ENCODE peak calls at places on chromosomes 4 and X, in nine cellular contexts. C, T, A, Z, N, F, K, P and V are unnamed samples. For H3K9me3, the result is how much of the 10 kb centered on the place peaks cover.

GRCh38 chrX:11113731-11114130 is 2.6 kb downstream of the HCCS start:
- DNase-seq in Z (no peak), C (no peak), P (no peak), F (no peak), T (no peak), A (no peak), N (peak), K (no peak), V (no peak)

GRCh38 chr4:22676058-22676457 is 16.7 kb upstream of the GBA3 start:
- DNase-seq in F (no peak), A (no peak), N (no peak), C (no peak), K (no peak), P (no peak), T (no peak), Z (no peak), V (no peak)

GRCh38 chrX:115559672-115560071 is 1.3 kb upstream of the PLS3 start:
- DNase-seq in A (no peak), C (no peak), Z (no peak), K (no peak), F (no peak), T (no peak), N (no peak), P (peak), V (no peak)

GRCh38 chrX:68175569-68175968 is 257.7 kb downstream of the OPHN1 start:
- DNase-seq in A (peak), Z (no peak), K (no peak), F (no peak), P (no peak), T (no peak), C (no peak), N (peak), V (no peak)

GRCh38 chr4:84166486-84166885 is 332.6 kb downstream of the NKX6-1 start:
- DNase-seq in C (no peak), Z (no peak), F (no peak), T (no peak), A (no peak), N (no peak), K (no peak), P (no peak), V (no peak)

GRCh38 chr4:22959483-22959882 is 266.7 kb downstream of the GBA3 start:
- DNase-seq in P (no peak), F (no peak), T (no peak), Z (no peak), A (no peak), K (no peak), N (no peak), C (no peak), V (no peak)

GRCh38 chrX:102835504-102836146 is 101.4 kb upstream of the RAB40AL start:
- DNase-seq in Z (peak), A (no peak), K (no peak), N (peak), C (no peak), F (no peak), P (peak), T (no peak), V (no peak)

GRCh38 chr4:113636438-113636818 is 125.1 kb downstream of the CAMK2D start:
- DNase-seq in Z (no peak), P (no peak), T (no peak), F (no peak), K (no peak), A (no peak), C (no peak), N (no peak), V (no peak)

GRCh38 chr4:22471419-22471818 is 44.4 kb downstream of the ADGRA3 start:
- DNase-seq in A (no peak), N (no peak), F (no peak), T (no peak), C (no peak), P (no peak), Z (no peak), K (no peak), V (no peak)

GRCh38 chrX:47247999-47248320 is 15.2 kb downstream of the USP11 start:
- DNase-seq in F (no peak), Z (no peak), T (no peak), C (no peak), N (no peak), A (no peak), P (no peak), K (no peak), V (no peak)

GRCh38 chr4:122755675-122756074 is 23.2 kb downstream of the BBS12 start:
- DNase-seq in T (no peak), A (no peak), C (no peak), F (no peak), K (no peak), N (no peak), Z (no peak), P (no peak), V (no peak)

GRCh38 chr4:98919996-98920395 is 8.9 kb downstream of the EIF4E start:
- DNase-seq in A (no peak), Z (no peak), T (no peak), C (no peak), N (peak), F (no peak), K (no peak), P (no peak), V (no peak)

GRCh38 chrX:73127700-73128241 is 48.5 kb upstream of the PABPC1L2A start:
- DNase-seq in Z (peak), F (no peak), T (no peak), C (no peak), N (no peak), P (peak), K (no peak), A (no peak), V (no peak)

GRCh38 chrX:103431316-103431715 is 55.0 kb downstream of the BEX3 start:
- DNase-seq in T (no peak), Z (no peak), C (no peak), N (peak), K (no peak), A (peak), F (no peak), P (no peak), V (no peak)

GRCh38 chrX:133410555-133410954 is 4.7 kb downstream of the GPC4 start:
- DNase-seq in C (no peak), Z (no peak), K (no peak), P (no peak), T (no peak), N (no peak), F (no peak), A (no peak), V (no peak)

GRCh38 chr4:79081973-79082372 is 142.7 kb upstream of the PAQR3 start:
- DNase-seq in F (no peak), P (no peak), T (no peak), A (no peak), Z (no peak), C (no peak), K (no peak), N (no peak), V (no peak)

GRCh38 chrX:110045421-110045820 is 42.5 kb downstream of the TMEM164 start:
- DNase-seq in P (no peak), A (no peak), C (no peak), K (no peak), Z (no peak), T (no peak), N (no peak), F (no peak), V (no peak)

GRCh38 chrX:154396948-154397887 is 959 bp upstream of the RPL10 start:
- DNase-seq in T (peak), N (peak), F (peak), A (no peak), K (peak), C (no peak), Z (peak), P (peak), V (peak)

GRCh38 chrX:15913161-15913560 is 58.5 kb upstream of the AP1S2 start:
- DNase-seq in T (no peak), F (no peak), K (no peak), P (no peak), A (no peak), C (no peak), Z (no peak), N (no peak), V (no peak)

GRCh38 chrX:20515841-20516461 is 249.2 kb upstream of the RPS6KA3 start:
- DNase-seq in C (no peak), T (no peak), P (peak), Z (no peak), F (no peak), A (peak), K (no peak), N (peak), V (no peak)

GRCh38 chr4:152278505-152279301 is 257.2 kb downstream of the FBXW7 start:
- DNase-seq in T (peak), F (peak), N (no peak), P (peak), A (no peak), K (peak), Z (no peak), C (peak), V (no peak)

GRCh38 chr4:24793219-24794005 is 2.0 kb upstream of the SOD3 start:
- DNase-seq in Z (no peak), N (peak), K (no peak), C (no peak), A (no peak), T (no peak), F (no peak), P (no peak), V (no peak)

GRCh38 chr4:84484274-84484673 is 14.8 kb downstream of the NKX6-1 start:
- DNase-seq in K (no peak), C (no peak), F (no peak), N (no peak), T (no peak), P (no peak), A (no peak), Z (no peak), V (no peak)

GRCh38 chr4:64870558-64870957 is 461.3 kb upstream of the TECRL start:
- DNase-seq in K (no peak), C (no peak), N (no peak), Z (no peak), F (no peak), T (no peak), A (no peak), P (no peak), V (no peak)

GRCh38 chr4:53055716-53056413 is 193.7 kb downstream of the RASL11B start:
- DNase-seq in A (no peak), Z (no peak), C (no peak), N (no peak), P (no peak), F (no peak), K (no peak), T (no peak), V (no peak)

GRCh38 chr4:184424993-184425758 is 49.2 kb downstream of the IRF2 start:
- DNase-seq in P (no peak), N (peak), C (no peak), K (no peak), T (no peak), Z (no peak), A (peak), F (no peak), V (peak)

GRCh38 chr4:89657931-89658700 is 178.8 kb downstream of the SNCA start:
- DNase-seq in P (peak), K (no peak), N (peak), F (no peak), A (peak), T (no peak), Z (no peak), C (no peak), V (no peak)

DNA sequence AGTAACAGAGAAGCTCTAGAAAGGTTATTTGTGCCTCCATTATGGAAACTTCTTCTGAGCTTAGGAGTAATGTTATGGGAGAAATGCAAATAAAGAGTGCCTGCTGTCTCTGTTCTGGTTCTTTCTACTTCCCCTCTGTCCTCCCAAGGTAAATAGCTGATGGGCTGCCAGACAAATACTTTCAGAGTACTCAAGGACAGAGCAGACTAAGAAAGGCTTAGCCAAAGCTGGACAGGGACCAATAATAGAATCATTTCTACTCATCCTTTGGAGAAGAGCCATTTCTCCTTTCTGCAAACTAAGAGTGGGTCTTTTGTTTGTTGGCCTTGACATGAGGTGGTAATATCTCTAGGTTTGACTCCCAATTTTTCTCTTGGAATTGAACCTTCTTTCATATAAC is 136.1 kb downstream of the MID1IP1 start:
- DNase-seq in F (no peak), N (no peak), T (no peak), P (no peak), K (no peak), Z (peak), A (no peak), C (no peak), V (no peak)
- H3K9me3 ChIP-seq in F (under half), N (under half), T (under half), P (under half), K (under half), Z (under half), A (under half), C (under half), V (under half)

GRCh38 chrX:136346506-136346905 is 45.7 kb downstream of the ADGRG4 start:
- DNase-seq in N (no peak), A (no peak), C (no peak), T (no peak), Z (no peak), P (no peak), K (no peak), F (no peak), V (no peak)
- H3K9me3 ChIP-seq in N (under half), A (under half), C (under half), T (under half), Z (under half), P (under half), K (under half), F (under half), V (under half)

GRCh38 chr4:150033937-150034336 is 44.3 kb upstream of the DCLK2 start:
- DNase-seq in T (no peak), K (peak), A (no peak), Z (no peak), N (peak), P (no peak), F (no peak), C (no peak), V (no peak)
- H3K9me3 ChIP-seq in T (under half), K (under half), A (under half), Z (under half), N (under half), P (under half), F (under half), C (under half), V (under half)

GRCh38 chrX:82087699-82088098 is 885.8 kb downstream of the SH3BGRL start:
- DNase-seq in F (no peak), A (no peak), T (no peak), N (no peak), Z (peak), C (no peak), P (no peak), K (peak), V (peak)

GRCh38 chrX:82092307-82092706 is 890.4 kb downstream of the SH3BGRL start:
- DNase-seq in Z (no peak), N (no peak), F (no peak), K (no peak), A (no peak), P (no peak), T (no peak), C (no peak), V (no peak)
- H3K9me3 ChIP-seq in Z (under half), N (under half), F (under half), K (under half), A (under half), P (under half), T (under half), C (under half), V (under half)

DNA sequence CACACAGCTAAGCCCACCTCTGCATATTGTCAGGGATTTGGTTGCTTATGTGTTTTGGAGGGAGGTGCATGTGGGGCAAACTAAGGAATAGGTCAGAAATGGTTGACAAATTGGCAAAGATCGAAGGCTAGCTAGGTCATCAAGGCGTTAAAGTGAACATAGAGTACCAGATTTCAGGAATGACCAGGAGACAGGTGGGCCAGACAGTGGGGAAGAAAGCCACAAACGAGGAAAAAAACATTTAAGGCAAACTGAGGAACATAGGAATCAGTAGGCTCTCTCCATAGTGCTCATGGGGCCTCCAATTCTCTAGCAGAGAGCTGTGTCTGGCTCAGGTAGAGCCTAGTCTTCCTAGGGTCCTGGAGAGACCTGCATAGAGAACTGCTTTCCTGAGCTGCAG is 57.4 kb downstream of the CNGA2 start:
- DNase-seq in N (no peak), P (no peak), T (no peak), F (no peak), C (no peak), K (no peak), Z (no peak), A (no peak), V (no peak)
- H3K9me3 ChIP-seq in N (under half), P (under half), T (under half), F (under half), C (under half), K (under half), Z (under half), A (under half), V (under half)